ENCODE peak calls at places on chromosome 22, in six cellular contexts. One of them, this sample, is unnamed. For H3K27me3, the result is how much of the 10 kb centered on the place peaks cover.

GRCh38 chr22:34931026-34931425 is 134.9 kb upstream of the ISX start:
- DNase-seq in body of pancreas: no peak
- DNase-seq in hepatocyte: no peak
- DNase-seq in CD8-positive, alpha-beta memory T cell: no peak
- DNase-seq in heart left ventricle: no peak
- DNase-seq in tibial nerve: no peak
- DNase-seq in this sample: no peak

GRCh38 chr22:45202333-45203149 is 38.2 kb downstream of the KIAA0930 start:
- DNase-seq in body of pancreas: no peak
- DNase-seq in hepatocyte: no peak
- DNase-seq in CD8-positive, alpha-beta memory T cell: no peak
- DNase-seq in heart left ventricle: no peak
- DNase-seq in tibial nerve: no peak
- DNase-seq in this sample: no peak

GRCh38 chr22:17258015-17258827 is 39.0 kb upstream of the ADA2 start:
- DNase-seq in body of pancreas: peak
- DNase-seq in hepatocyte: peak
- DNase-seq in CD8-positive, alpha-beta memory T cell: peak
- DNase-seq in heart left ventricle: peak
- DNase-seq in tibial nerve: no peak
- DNase-seq in this sample: peak

GRCh38 chr22:24137595-24137994 is 43.7 kb upstream of the SUSD2 start:
- DNase-seq in body of pancreas: no peak
- DNase-seq in hepatocyte: peak
- DNase-seq in CD8-positive, alpha-beta memory T cell: no peak
- DNase-seq in heart left ventricle: no peak
- DNase-seq in tibial nerve: no peak
- DNase-seq in this sample: no peak

GRCh38 chr22:29476116-29476515 is 3.9 kb upstream of the NEFH start:
- DNase-seq in body of pancreas: no peak
- DNase-seq in hepatocyte: no peak
- DNase-seq in CD8-positive, alpha-beta memory T cell: no peak
- DNase-seq in heart left ventricle: no peak
- DNase-seq in tibial nerve: no peak
- DNase-seq in this sample: no peak

GRCh38 chr22:30290318-30290678 is 993 bp upstream of the CASTOR1 start:
- DNase-seq in body of pancreas: peak
- DNase-seq in hepatocyte: no peak
- DNase-seq in CD8-positive, alpha-beta memory T cell: no peak
- DNase-seq in heart left ventricle: no peak
- DNase-seq in tibial nerve: no peak
- DNase-seq in this sample: no peak

GRCh38 chr22:31489632-31490495 is at the start of gene EIF4ENIF1:
- DNase-seq in body of pancreas: peak
- DNase-seq in hepatocyte: peak
- DNase-seq in CD8-positive, alpha-beta memory T cell: peak
- DNase-seq in heart left ventricle: peak
- DNase-seq in tibial nerve: peak
- DNase-seq in this sample: peak

GRCh38 chr22:30182833-30183232 is 63.7 kb downstream of the LIF start:
- DNase-seq in body of pancreas: no peak
- DNase-seq in hepatocyte: no peak
- DNase-seq in CD8-positive, alpha-beta memory T cell: no peak
- DNase-seq in heart left ventricle: no peak
- DNase-seq in tibial nerve: no peak
- DNase-seq in this sample: no peak

GRCh38 chr22:23120415-23120899 is 21.3 kb downstream of the RSPH14 start:
- DNase-seq in body of pancreas: no peak
- DNase-seq in hepatocyte: no peak
- DNase-seq in CD8-positive, alpha-beta memory T cell: no peak
- DNase-seq in heart left ventricle: no peak
- DNase-seq in tibial nerve: no peak
- DNase-seq in this sample: no peak

GRCh38 chr22:22408731-22409696 is 99.5 kb downstream of the ZNF280B start:
- DNase-seq in body of pancreas: peak
- DNase-seq in hepatocyte: peak
- DNase-seq in CD8-positive, alpha-beta memory T cell: no peak
- DNase-seq in heart left ventricle: peak
- DNase-seq in tibial nerve: no peak
- DNase-seq in this sample: no peak

GRCh38 chr22:17436382-17436951 is 67.2 kb downstream of the CECR2 start:
- DNase-seq in body of pancreas: no peak
- DNase-seq in hepatocyte: peak
- DNase-seq in CD8-positive, alpha-beta memory T cell: no peak
- DNase-seq in heart left ventricle: no peak
- DNase-seq in tibial nerve: no peak
- DNase-seq in this sample: no peak

GRCh38 chr22:27512283-27512761 is 289.2 kb downstream of the MN1 start:
- DNase-seq in body of pancreas: peak
- DNase-seq in hepatocyte: peak
- DNase-seq in CD8-positive, alpha-beta memory T cell: no peak
- DNase-seq in heart left ventricle: peak
- DNase-seq in tibial nerve: peak
- DNase-seq in this sample: no peak

GRCh38 chr22:23060612-23061400 is 9.5 kb upstream of the GNAZ start:
- DNase-seq in body of pancreas: no peak
- DNase-seq in hepatocyte: no peak
- DNase-seq in CD8-positive, alpha-beta memory T cell: no peak
- DNase-seq in heart left ventricle: no peak
- DNase-seq in tibial nerve: no peak
- DNase-seq in this sample: no peak

GRCh38 chr22:23115825-23116494 is 25.8 kb downstream of the RSPH14 start:
- DNase-seq in body of pancreas: no peak
- DNase-seq in hepatocyte: no peak
- DNase-seq in CD8-positive, alpha-beta memory T cell: no peak
- DNase-seq in heart left ventricle: no peak
- DNase-seq in tibial nerve: no peak
- DNase-seq in this sample: no peak

GRCh38 chr22:19663286-19663815 is 51.0 kb upstream of the SEPTIN5 start:
- DNase-seq in body of pancreas: peak
- DNase-seq in hepatocyte: no peak
- DNase-seq in CD8-positive, alpha-beta memory T cell: no peak
- DNase-seq in heart left ventricle: peak
- DNase-seq in tibial nerve: no peak
- DNase-seq in this sample: no peak

GRCh38 chr22:30386960-30387848 is at the start of gene RNF215:
- DNase-seq in body of pancreas: peak
- DNase-seq in hepatocyte: peak
- DNase-seq in CD8-positive, alpha-beta memory T cell: peak
- DNase-seq in heart left ventricle: peak
- DNase-seq in tibial nerve: peak
- DNase-seq in this sample: peak

GRCh38 chr22:48981671-48982070 is 846.0 kb downstream of the BRD1 start:
- DNase-seq in body of pancreas: no peak
- DNase-seq in hepatocyte: no peak
- DNase-seq in CD8-positive, alpha-beta memory T cell: no peak
- DNase-seq in heart left ventricle: no peak
- DNase-seq in tibial nerve: no peak
- DNase-seq in this sample: no peak
- H3K4me3 ChIP-seq in body of pancreas: no peak
- H3K4me3 ChIP-seq in hepatocyte: no peak
- H3K4me3 ChIP-seq in CD8-positive, alpha-beta memory T cell: no peak
- H3K4me3 ChIP-seq in heart left ventricle: no peak
- H3K4me3 ChIP-seq in tibial nerve: no peak
- H3K4me3 ChIP-seq in this sample: no peak

GRCh38 chr22:49672013-49672516 is 155.6 kb downstream of the BRD1 start:
- DNase-seq in body of pancreas: no peak
- DNase-seq in hepatocyte: no peak
- DNase-seq in CD8-positive, alpha-beta memory T cell: no peak
- DNase-seq in heart left ventricle: no peak
- DNase-seq in tibial nerve: no peak
- DNase-seq in this sample: no peak

GRCh38 chr22:49674479-49674830 is 153.2 kb downstream of the BRD1 start:
- DNase-seq in body of pancreas: no peak
- DNase-seq in hepatocyte: no peak
- DNase-seq in CD8-positive, alpha-beta memory T cell: no peak
- DNase-seq in heart left ventricle: no peak
- DNase-seq in tibial nerve: no peak
- DNase-seq in this sample: no peak

GRCh38 chr22:49670610-49671330 is 156.9 kb downstream of the BRD1 start:
- DNase-seq in body of pancreas: no peak
- DNase-seq in hepatocyte: no peak
- DNase-seq in CD8-positive, alpha-beta memory T cell: peak
- DNase-seq in heart left ventricle: no peak
- DNase-seq in tibial nerve: no peak
- DNase-seq in this sample: no peak

GRCh38 chr22:49673048-49673447 is 154.6 kb downstream of the BRD1 start:
- DNase-seq in body of pancreas: no peak
- DNase-seq in hepatocyte: no peak
- DNase-seq in CD8-positive, alpha-beta memory T cell: no peak
- DNase-seq in heart left ventricle: no peak
- DNase-seq in tibial nerve: no peak
- DNase-seq in this sample: no peak

GRCh38 chr22:49671331-49672012 is 156.2 kb downstream of the BRD1 start:
- DNase-seq in body of pancreas: no peak
- DNase-seq in hepatocyte: no peak
- DNase-seq in CD8-positive, alpha-beta memory T cell: peak
- DNase-seq in heart left ventricle: no peak
- DNase-seq in tibial nerve: no peak
- DNase-seq in this sample: no peak
- H3K27me3 ChIP-seq in body of pancreas: under half
- H3K27me3 ChIP-seq in hepatocyte: half or more
- H3K27me3 ChIP-seq in CD8-positive, alpha-beta memory T cell: under half
- H3K27me3 ChIP-seq in heart left ventricle: under half
- H3K27me3 ChIP-seq in tibial nerve: half or more
- H3K27me3 ChIP-seq in this sample: under half

GRCh38 chr22:39504071-39504470 is 2.0 kb downstream of the MIEF1 start:
- DNase-seq in body of pancreas: no peak
- DNase-seq in hepatocyte: no peak
- DNase-seq in CD8-positive, alpha-beta memory T cell: no peak
- DNase-seq in heart left ventricle: no peak
- DNase-seq in tibial nerve: no peak
- DNase-seq in this sample: no peak
- H3K4me3 ChIP-seq in body of pancreas: no peak
- H3K4me3 ChIP-seq in hepatocyte: no peak
- H3K4me3 ChIP-seq in CD8-positive, alpha-beta memory T cell: no peak
- H3K4me3 ChIP-seq in heart left ventricle: peak
- H3K4me3 ChIP-seq in tibial nerve: no peak
- H3K4me3 ChIP-seq in this sample: no peak

GRCh38 chr22:42459273-42460040 is 27.3 kb upstream of the NFAM1 start:
- DNase-seq in body of pancreas: no peak
- DNase-seq in hepatocyte: peak
- DNase-seq in CD8-positive, alpha-beta memory T cell: no peak
- DNase-seq in heart left ventricle: no peak
- DNase-seq in tibial nerve: no peak
- DNase-seq in this sample: no peak

GRCh38 chr22:42461511-42461910 is 29.3 kb upstream of the NFAM1 start:
- DNase-seq in body of pancreas: no peak
- DNase-seq in hepatocyte: no peak
- DNase-seq in CD8-positive, alpha-beta memory T cell: no peak
- DNase-seq in heart left ventricle: no peak
- DNase-seq in tibial nerve: no peak
- DNase-seq in this sample: no peak

GRCh38 chr22:42462016-42462415 is 29.8 kb upstream of the NFAM1 start:
- DNase-seq in body of pancreas: no peak
- DNase-seq in hepatocyte: no peak
- DNase-seq in CD8-positive, alpha-beta memory T cell: no peak
- DNase-seq in heart left ventricle: no peak
- DNase-seq in tibial nerve: no peak
- DNase-seq in this sample: no peak
- H3K27me3 ChIP-seq in body of pancreas: under half
- H3K27me3 ChIP-seq in hepatocyte: under half
- H3K27me3 ChIP-seq in CD8-positive, alpha-beta memory T cell: under half
- H3K27me3 ChIP-seq in heart left ventricle: under half
- H3K27me3 ChIP-seq in tibial nerve: half or more
- H3K27me3 ChIP-seq in this sample: under half

DNA sequence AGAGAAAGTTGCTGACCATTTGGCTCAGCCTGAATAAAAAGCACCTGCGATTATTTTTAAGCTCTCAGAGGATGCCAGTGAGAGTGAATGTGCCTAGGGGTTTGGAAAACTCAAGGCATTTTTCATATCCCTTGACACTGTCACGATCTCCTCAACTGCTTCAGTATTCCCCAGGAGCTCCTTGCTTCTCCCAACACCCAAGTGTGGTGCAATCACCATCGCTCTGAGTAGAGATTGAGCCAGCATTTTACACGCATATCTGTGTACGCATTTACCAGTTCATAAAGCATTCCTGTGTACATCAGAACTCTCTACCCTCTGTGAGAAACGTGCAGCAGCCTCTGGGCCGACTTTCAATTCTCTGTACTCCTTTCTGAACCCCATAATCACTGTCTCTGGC is 1.3 kb downstream of the SRRD start:
- DNase-seq in body of pancreas: no peak
- DNase-seq in hepatocyte: no peak
- DNase-seq in CD8-positive, alpha-beta memory T cell: no peak
- DNase-seq in heart left ventricle: no peak
- DNase-seq in tibial nerve: no peak
- DNase-seq in this sample: no peak
- H3K4me3 ChIP-seq in body of pancreas: no peak
- H3K4me3 ChIP-seq in hepatocyte: peak
- H3K4me3 ChIP-seq in CD8-positive, alpha-beta memory T cell: no peak
- H3K4me3 ChIP-seq in heart left ventricle: peak
- H3K4me3 ChIP-seq in tibial nerve: no peak
- H3K4me3 ChIP-seq in this sample: no peak

GRCh38 chr22:37672920-37673453 is 2.4 kb upstream of the LGALS1 start:
- DNase-seq in body of pancreas: no peak
- DNase-seq in hepatocyte: no peak
- DNase-seq in CD8-positive, alpha-beta memory T cell: no peak
- DNase-seq in heart left ventricle: no peak
- DNase-seq in tibial nerve: no peak
- DNase-seq in this sample: no peak
- H3K27me3 ChIP-seq in body of pancreas: under half
- H3K27me3 ChIP-seq in hepatocyte: under half
- H3K27me3 ChIP-seq in CD8-positive, alpha-beta memory T cell: under half
- H3K27me3 ChIP-seq in heart left ventricle: under half
- H3K27me3 ChIP-seq in tibial nerve: under half
- H3K27me3 ChIP-seq in this sample: under half

DNA sequence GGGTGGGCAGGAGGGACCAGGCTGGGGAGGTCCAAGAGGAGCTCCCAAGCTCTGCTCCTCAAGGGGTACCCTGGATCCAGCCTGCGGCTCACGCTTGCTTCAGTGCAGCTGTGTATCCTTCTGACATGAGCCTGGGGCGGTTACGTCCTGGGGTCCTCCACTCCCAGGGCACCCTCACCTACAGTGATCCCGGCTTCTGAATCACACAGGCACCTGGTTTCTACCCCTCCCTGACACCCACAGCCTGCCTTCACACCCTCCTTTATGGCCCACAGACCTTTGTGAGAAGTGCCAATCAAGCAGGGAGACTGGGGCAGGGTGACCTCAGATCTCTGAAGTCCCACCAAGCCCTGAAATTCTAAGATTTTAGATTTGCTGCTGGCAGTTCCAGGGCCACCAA is 1.5 kb downstream of the MPST start:
- DNase-seq in body of pancreas: no peak
- DNase-seq in hepatocyte: no peak
- DNase-seq in CD8-positive, alpha-beta memory T cell: peak
- DNase-seq in heart left ventricle: no peak
- DNase-seq in tibial nerve: no peak
- DNase-seq in this sample: no peak
- H3K4me3 ChIP-seq in body of pancreas: no peak
- H3K4me3 ChIP-seq in hepatocyte: no peak
- H3K4me3 ChIP-seq in CD8-positive, alpha-beta memory T cell: no peak
- H3K4me3 ChIP-seq in heart left ventricle: no peak
- H3K4me3 ChIP-seq in tibial nerve: peak
- H3K4me3 ChIP-seq in this sample: no peak

DNA sequence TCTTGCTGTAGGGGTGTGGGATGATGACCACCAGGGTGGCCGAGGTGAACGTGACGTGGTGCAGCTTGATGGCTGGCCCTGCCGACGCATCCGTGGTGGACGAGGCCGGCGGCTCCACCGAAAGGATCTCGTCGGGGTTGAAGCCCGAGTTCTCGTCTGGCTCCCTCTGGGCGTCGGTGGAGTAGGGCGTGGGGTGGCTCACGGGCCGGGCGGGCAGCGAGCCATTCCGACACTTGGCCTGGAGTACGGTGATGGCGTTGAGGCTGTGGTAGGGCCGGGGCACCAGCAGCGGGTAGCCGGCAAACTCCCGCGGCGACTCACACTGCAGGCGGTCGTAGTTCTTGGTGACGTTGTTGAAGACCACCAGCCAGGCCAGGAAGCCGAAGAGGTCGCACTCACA is 52.7 kb downstream of the ELFN2 start:
- DNase-seq in body of pancreas: no peak
- DNase-seq in hepatocyte: no peak
- DNase-seq in CD8-positive, alpha-beta memory T cell: no peak
- DNase-seq in heart left ventricle: no peak
- DNase-seq in tibial nerve: no peak
- DNase-seq in this sample: no peak
- H3K27me3 ChIP-seq in body of pancreas: under half
- H3K27me3 ChIP-seq in hepatocyte: under half
- H3K27me3 ChIP-seq in CD8-positive, alpha-beta memory T cell: under half
- H3K27me3 ChIP-seq in heart left ventricle: under half
- H3K27me3 ChIP-seq in tibial nerve: under half
- H3K27me3 ChIP-seq in this sample: under half

This sample was measured in CD8-positive, alpha-beta T cell.